ENCODE peak calls at places on chromosomes 1 and 21, in seven cellular contexts. One of them, this sample, is unnamed.

GRCh38 chr1:227947425-227947677 is 381 bp downstream of the WNT9A start:
- DNase-seq in brain microvascular endothelial cell: no peak
- DNase-seq in BJ: no peak
- DNase-seq in astrocyte of the spinal cord: peak
- DNase-seq in body of pancreas: no peak
- DNase-seq in OCI-LY7: no peak
- DNase-seq in AG09309: no peak
- DNase-seq in this sample: no peak

GRCh38 chr1:117014209-117014608 is 12.6 kb downstream of the CD101 start:
- DNase-seq in brain microvascular endothelial cell: peak
- DNase-seq in BJ: no peak
- DNase-seq in astrocyte of the spinal cord: peak
- DNase-seq in body of pancreas: no peak
- DNase-seq in OCI-LY7: no peak
- DNase-seq in AG09309: no peak
- DNase-seq in this sample: no peak

GRCh38 chr21:43775795-43776430 is at the start of gene CSTB:
- DNase-seq in brain microvascular endothelial cell: no peak
- DNase-seq in BJ: no peak
- DNase-seq in astrocyte of the spinal cord: peak
- DNase-seq in body of pancreas: peak
- DNase-seq in OCI-LY7: peak
- DNase-seq in AG09309: no peak
- DNase-seq in this sample: peak

GRCh38 chr1:228104526-228105251 is 1.6 kb upstream of the C1orf35 start:
- DNase-seq in brain microvascular endothelial cell: no peak
- DNase-seq in BJ: no peak
- DNase-seq in astrocyte of the spinal cord: no peak
- DNase-seq in body of pancreas: no peak
- DNase-seq in OCI-LY7: no peak
- DNase-seq in AG09309: no peak
- DNase-seq in this sample: no peak

GRCh38 chr1:10530756-10531155 is 56.0 kb downstream of the PEX14 start:
- DNase-seq in brain microvascular endothelial cell: peak
- DNase-seq in BJ: no peak
- DNase-seq in astrocyte of the spinal cord: peak
- DNase-seq in body of pancreas: no peak
- DNase-seq in OCI-LY7: no peak
- DNase-seq in AG09309: no peak
- DNase-seq in this sample: no peak

GRCh38 chr1:121587777-121588176 is 403.0 kb downstream of the SRGAP2C start:
- DNase-seq in brain microvascular endothelial cell: peak
- DNase-seq in BJ: no peak
- DNase-seq in astrocyte of the spinal cord: no peak
- DNase-seq in body of pancreas: no peak
- DNase-seq in OCI-LY7: no peak
- DNase-seq in AG09309: no peak
- DNase-seq in this sample: no peak

GRCh38 chr1:180839547-180839946 is 73.2 kb upstream of the KIAA1614 start:
- DNase-seq in brain microvascular endothelial cell: no peak
- DNase-seq in BJ: no peak
- DNase-seq in astrocyte of the spinal cord: no peak
- DNase-seq in body of pancreas: no peak
- DNase-seq in OCI-LY7: no peak
- DNase-seq in AG09309: no peak
- DNase-seq in this sample: no peak

GRCh38 chr1:179012033-179012432 is 13.7 kb upstream of the FAM20B start:
- DNase-seq in brain microvascular endothelial cell: no peak
- DNase-seq in BJ: no peak
- DNase-seq in astrocyte of the spinal cord: no peak
- DNase-seq in body of pancreas: no peak
- DNase-seq in OCI-LY7: no peak
- DNase-seq in AG09309: no peak
- DNase-seq in this sample: no peak

GRCh38 chr1:80825067-80825466 is 975.7 kb upstream of the ADGRL2 start:
- DNase-seq in brain microvascular endothelial cell: no peak
- DNase-seq in BJ: no peak
- DNase-seq in astrocyte of the spinal cord: no peak
- DNase-seq in body of pancreas: no peak
- DNase-seq in OCI-LY7: no peak
- DNase-seq in AG09309: no peak
- DNase-seq in this sample: no peak

GRCh38 chr1:153963030-153963849 is at the start of gene SLC39A1:
- DNase-seq in brain microvascular endothelial cell: peak
- DNase-seq in BJ: peak
- DNase-seq in astrocyte of the spinal cord: peak
- DNase-seq in body of pancreas: peak
- DNase-seq in OCI-LY7: peak
- DNase-seq in AG09309: peak
- DNase-seq in this sample: peak

GRCh38 chr1:202349263-202349928 is 897 bp downstream of the PPP1R12B start:
- DNase-seq in brain microvascular endothelial cell: peak
- DNase-seq in BJ: no peak
- DNase-seq in astrocyte of the spinal cord: peak
- DNase-seq in body of pancreas: no peak
- DNase-seq in OCI-LY7: peak
- DNase-seq in AG09309: peak
- DNase-seq in this sample: peak

GRCh38 chr1:248851390-248851789 is 7.5 kb downstream of the ZNF692 start:
- DNase-seq in brain microvascular endothelial cell: no peak
- DNase-seq in BJ: no peak
- DNase-seq in astrocyte of the spinal cord: no peak
- DNase-seq in body of pancreas: no peak
- DNase-seq in OCI-LY7: no peak
- DNase-seq in AG09309: no peak
- DNase-seq in this sample: no peak

GRCh38 chr1:17591814-17592430 is 52.4 kb downstream of the ARHGEF10L start:
- DNase-seq in brain microvascular endothelial cell: no peak
- DNase-seq in BJ: no peak
- DNase-seq in astrocyte of the spinal cord: no peak
- DNase-seq in body of pancreas: no peak
- DNase-seq in OCI-LY7: no peak
- DNase-seq in AG09309: no peak
- DNase-seq in this sample: no peak

GRCh38 chr21:42302794-42303193 is 12.4 kb downstream of the TFF3 start:
- DNase-seq in brain microvascular endothelial cell: no peak
- DNase-seq in BJ: no peak
- DNase-seq in astrocyte of the spinal cord: no peak
- DNase-seq in body of pancreas: no peak
- DNase-seq in OCI-LY7: no peak
- DNase-seq in AG09309: no peak
- DNase-seq in this sample: no peak

GRCh38 chr1:214558002-214558770 is 6.8 kb upstream of the PTPN14 start:
- DNase-seq in brain microvascular endothelial cell: peak
- DNase-seq in BJ: peak
- DNase-seq in astrocyte of the spinal cord: peak
- DNase-seq in body of pancreas: no peak
- DNase-seq in OCI-LY7: no peak
- DNase-seq in AG09309: no peak
- DNase-seq in this sample: peak

GRCh38 chr1:113934511-113935055 is 5.5 kb downstream of the HIPK1 start:
- DNase-seq in brain microvascular endothelial cell: no peak
- DNase-seq in BJ: no peak
- DNase-seq in astrocyte of the spinal cord: no peak
- DNase-seq in body of pancreas: no peak
- DNase-seq in OCI-LY7: no peak
- DNase-seq in AG09309: no peak
- DNase-seq in this sample: no peak

GRCh38 chr1:33036051-33036525 is 595 bp downstream of the AK2 start:
- DNase-seq in brain microvascular endothelial cell: no peak
- DNase-seq in BJ: no peak
- DNase-seq in astrocyte of the spinal cord: no peak
- DNase-seq in body of pancreas: no peak
- DNase-seq in OCI-LY7: peak
- DNase-seq in AG09309: no peak
- DNase-seq in this sample: peak

GRCh38 chr21:25456672-25457071 is 150.6 kb downstream of the MRPL39 start:
- DNase-seq in brain microvascular endothelial cell: peak
- DNase-seq in BJ: no peak
- DNase-seq in astrocyte of the spinal cord: peak
- DNase-seq in body of pancreas: peak
- DNase-seq in OCI-LY7: no peak
- DNase-seq in AG09309: no peak
- DNase-seq in this sample: no peak

GRCh38 chr1:185824106-185824505 is 89.9 kb downstream of the HMCN1 start:
- DNase-seq in brain microvascular endothelial cell: no peak
- DNase-seq in BJ: no peak
- DNase-seq in astrocyte of the spinal cord: no peak
- DNase-seq in body of pancreas: no peak
- DNase-seq in OCI-LY7: no peak
- DNase-seq in AG09309: no peak
- DNase-seq in this sample: no peak

GRCh38 chr1:36199934-36200741 is 24.1 kb upstream of the THRAP3 start:
- DNase-seq in brain microvascular endothelial cell: no peak
- DNase-seq in BJ: no peak
- DNase-seq in astrocyte of the spinal cord: peak
- DNase-seq in body of pancreas: peak
- DNase-seq in OCI-LY7: no peak
- DNase-seq in AG09309: no peak
- DNase-seq in this sample: peak

GRCh38 chr21:38897532-38898421 is 92.0 kb downstream of the ETS2 start:
- DNase-seq in brain microvascular endothelial cell: no peak
- DNase-seq in BJ: no peak
- DNase-seq in astrocyte of the spinal cord: no peak
- DNase-seq in body of pancreas: no peak
- DNase-seq in OCI-LY7: peak
- DNase-seq in AG09309: no peak
- DNase-seq in this sample: no peak

GRCh38 chr1:25712299-25712970 is 87.6 kb upstream of the SELENON start:
- DNase-seq in brain microvascular endothelial cell: no peak
- DNase-seq in BJ: no peak
- DNase-seq in astrocyte of the spinal cord: no peak
- DNase-seq in body of pancreas: no peak
- DNase-seq in OCI-LY7: no peak
- DNase-seq in AG09309: no peak
- DNase-seq in this sample: no peak

GRCh38 chr1:5754817-5755551 is 237.2 kb downstream of the NPHP4 start:
- DNase-seq in brain microvascular endothelial cell: no peak
- DNase-seq in BJ: no peak
- DNase-seq in astrocyte of the spinal cord: no peak
- DNase-seq in body of pancreas: no peak
- DNase-seq in OCI-LY7: no peak
- DNase-seq in AG09309: no peak
- DNase-seq in this sample: no peak
- TF ChIP-seq CTCF in brain microvascular endothelial cell: no peak
- TF ChIP-seq CTCF in BJ: no peak
- TF ChIP-seq CTCF in astrocyte of the spinal cord: no peak
- TF ChIP-seq CTCF in body of pancreas: no peak
- TF ChIP-seq CTCF in OCI-LY7: no peak
- TF ChIP-seq CTCF in AG09309: no peak
- TF ChIP-seq CTCF in this sample: no peak

GRCh38 chr1:27381976-27382762 is 964 bp downstream of the CD164L2 start:
- DNase-seq in brain microvascular endothelial cell: no peak
- DNase-seq in BJ: no peak
- DNase-seq in astrocyte of the spinal cord: no peak
- DNase-seq in body of pancreas: no peak
- DNase-seq in OCI-LY7: no peak
- DNase-seq in AG09309: no peak
- DNase-seq in this sample: no peak

GRCh38 chr1:27377760-27378495 is 3.3 kb upstream of the FCN3 start:
- DNase-seq in brain microvascular endothelial cell: no peak
- DNase-seq in BJ: no peak
- DNase-seq in astrocyte of the spinal cord: no peak
- DNase-seq in body of pancreas: no peak
- DNase-seq in OCI-LY7: no peak
- DNase-seq in AG09309: no peak
- DNase-seq in this sample: no peak

GRCh38 chr1:27380223-27380622 is 2.9 kb downstream of the CD164L2 start:
- DNase-seq in brain microvascular endothelial cell: no peak
- DNase-seq in BJ: no peak
- DNase-seq in astrocyte of the spinal cord: no peak
- DNase-seq in body of pancreas: no peak
- DNase-seq in OCI-LY7: no peak
- DNase-seq in AG09309: no peak
- DNase-seq in this sample: no peak

GRCh38 chr1:27380766-27381733 is 2.1 kb downstream of the CD164L2 start:
- DNase-seq in brain microvascular endothelial cell: no peak
- DNase-seq in BJ: no peak
- DNase-seq in astrocyte of the spinal cord: no peak
- DNase-seq in body of pancreas: no peak
- DNase-seq in OCI-LY7: no peak
- DNase-seq in AG09309: no peak
- DNase-seq in this sample: no peak

DNA sequence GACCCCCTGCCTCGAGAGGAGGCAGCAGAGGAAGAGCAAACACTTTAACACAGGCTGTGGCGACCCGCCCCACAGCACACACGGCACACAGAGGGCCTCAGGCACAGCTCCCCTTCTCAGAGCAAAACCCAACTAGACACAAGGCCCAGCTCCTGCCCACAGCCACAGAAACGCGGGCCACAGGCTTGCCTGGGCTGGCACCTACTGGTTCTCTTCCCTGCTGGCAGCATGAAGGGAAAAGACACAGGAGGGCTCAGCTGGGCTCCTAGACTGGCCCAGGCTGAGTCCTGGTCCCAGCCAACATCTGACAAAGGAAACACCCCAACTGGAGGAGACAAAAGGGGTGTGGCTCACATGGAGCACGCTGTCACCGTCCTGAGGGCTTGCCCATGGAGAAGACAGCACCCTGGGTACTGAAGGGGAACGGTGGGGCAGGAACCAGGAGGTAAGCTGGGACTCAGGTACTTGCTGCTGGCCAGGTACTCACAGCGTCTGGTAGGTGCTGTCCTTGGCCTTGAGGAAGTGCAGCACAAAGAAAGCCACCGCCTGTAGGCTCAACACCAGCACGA is 3.5 kb downstream of the CD164L2 start:
- DNase-seq in brain microvascular endothelial cell: no peak
- DNase-seq in BJ: no peak
- DNase-seq in astrocyte of the spinal cord: no peak
- DNase-seq in body of pancreas: no peak
- DNase-seq in OCI-LY7: no peak
- DNase-seq in AG09309: no peak
- DNase-seq in this sample: no peak
- TF ChIP-seq CTCF in brain microvascular endothelial cell: no peak
- TF ChIP-seq CTCF in BJ: no peak
- TF ChIP-seq CTCF in astrocyte of the spinal cord: no peak
- TF ChIP-seq CTCF in body of pancreas: no peak
- TF ChIP-seq CTCF in OCI-LY7: no peak
- TF ChIP-seq CTCF in AG09309: no peak
- TF ChIP-seq CTCF in this sample: no peak

GRCh38 chr1:205494119-205494518 is 10.3 kb upstream of the CDK18 start:
- DNase-seq in brain microvascular endothelial cell: no peak
- DNase-seq in BJ: no peak
- DNase-seq in astrocyte of the spinal cord: no peak
- DNase-seq in body of pancreas: no peak
- DNase-seq in OCI-LY7: no peak
- DNase-seq in AG09309: no peak
- DNase-seq in this sample: no peak
- TF ChIP-seq CTCF in brain microvascular endothelial cell: no peak
- TF ChIP-seq CTCF in BJ: no peak
- TF ChIP-seq CTCF in astrocyte of the spinal cord: no peak
- TF ChIP-seq CTCF in body of pancreas: no peak
- TF ChIP-seq CTCF in OCI-LY7: peak
- TF ChIP-seq CTCF in AG09309: no peak
- TF ChIP-seq CTCF in this sample: no peak

DNA sequence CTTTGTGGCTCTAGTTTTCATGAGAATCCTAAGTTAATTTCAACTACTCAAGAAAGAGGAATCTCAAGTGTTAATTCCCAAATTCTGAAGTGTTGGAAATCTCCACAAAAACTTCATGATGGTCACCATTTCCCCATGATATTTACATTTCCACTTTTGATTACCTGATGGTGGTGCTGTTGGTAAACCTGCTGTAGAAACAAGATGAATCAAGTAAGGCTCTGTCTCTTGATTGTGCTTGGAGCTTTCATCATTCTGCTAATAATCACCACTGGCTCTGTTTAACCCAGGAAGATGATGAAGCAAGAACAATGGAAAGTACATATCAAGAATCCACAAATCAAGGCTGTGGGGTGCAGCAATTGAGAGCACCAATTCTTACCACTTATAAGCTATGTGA is 77.8 kb downstream of the C4BPA start:
- DNase-seq in brain microvascular endothelial cell: no peak
- DNase-seq in BJ: no peak
- DNase-seq in astrocyte of the spinal cord: no peak
- DNase-seq in body of pancreas: no peak
- DNase-seq in OCI-LY7: no peak
- DNase-seq in AG09309: no peak
- DNase-seq in this sample: no peak
- TF ChIP-seq CTCF in brain microvascular endothelial cell: no peak
- TF ChIP-seq CTCF in BJ: no peak
- TF ChIP-seq CTCF in astrocyte of the spinal cord: no peak
- TF ChIP-seq CTCF in body of pancreas: peak
- TF ChIP-seq CTCF in OCI-LY7: peak
- TF ChIP-seq CTCF in AG09309: no peak
- TF ChIP-seq CTCF in this sample: peak